ENCODE peak calls at places on chromosomes 16 and 17, in seven cellular contexts. K, N, A, L, R, G and H are unnamed samples.
A peak's percentile ranks its signal among the peaks of the same experiment; 100 is the strongest.

GRCh38 chr16:84367297-84367680 is 1.0 kb upstream of the ATP2C2 start:
- DNase-seq in L (no peak), N (no peak), R (no peak), G (no peak), A (no peak), K (no peak), H (no peak)

GRCh38 chr17:43814714-43815113 is 18.2 kb downstream of the MPP3 start:
- DNase-seq in L (no peak), N (peak; percentile 67), G (no peak), R (no peak), K (no peak), A (no peak), H (no peak)

GRCh38 chr17:37182786-37183185 is 193.0 kb upstream of the C17orf78 start:
- DNase-seq in G (no peak), L (no peak), A (no peak), K (no peak), R (no peak), N (peak; percentile 4), H (no peak)

GRCh38 chr17:20948984-20949777 is 93.6 kb downstream of the USP22 start:
- DNase-seq in K (no peak), N (no peak), R (no peak), L (no peak), G (no peak), A (no peak), H (no peak)

GRCh38 chr17:50169121-50169764 is 3.4 kb downstream of the SGCA start:
- DNase-seq in L (peak; percentile 94), N (peak; percentile 68), G (peak; percentile 72), K (no peak), A (no peak), R (peak; percentile 70), H (no peak)

GRCh38 chr17:71252446-71252845 is 868.4 kb upstream of the SOX9 start:
- DNase-seq in K (no peak), G (no peak), N (no peak), R (no peak), L (no peak), A (no peak), H (no peak)

GRCh38 chr16:85172465-85173071 is 60.3 kb upstream of the CIBAR2 start:
- DNase-seq in A (no peak), G (peak; percentile 87), L (peak; percentile 81), N (no peak), K (no peak), R (peak; percentile 60), H (peak; percentile 45)

GRCh38 chr16:83574388-83574787 is 233.4 kb upstream of the HSBP1 start:
- DNase-seq in K (no peak), N (peak; percentile 95), R (no peak), L (no peak), A (no peak), G (no peak), H (no peak)

GRCh38 chr17:36743130-36743529 is 141.7 kb downstream of the MRM1 start:
- DNase-seq in L (no peak), R (no peak), K (no peak), N (no peak), G (no peak), A (no peak), H (no peak)

GRCh38 chr17:80067393-80067986 is 31.0 kb downstream of the CCDC40 start:
- DNase-seq in K (no peak), N (no peak), G (no peak), L (no peak), R (no peak), A (no peak), H (no peak)

GRCh38 chr17:82939213-82940030 is 99.6 kb upstream of the ZNF750 start:
- DNase-seq in A (no peak), G (no peak), K (peak; percentile 17), N (no peak), L (no peak), R (no peak), H (no peak)

GRCh38 chr16:69754469-69755310 is at the start of gene NOB1:
- DNase-seq in G (peak; percentile 96), A (peak; percentile 95), K (peak; percentile 72), N (peak; percentile 95), R (peak; percentile 95), L (peak; percentile 98), H (peak; percentile 39)

GRCh38 chr16:89114159-89114981 is 20.7 kb downstream of the ACSF3 start:
- DNase-seq in K (no peak), R (no peak), A (no peak), L (no peak), N (no peak), G (no peak), H (no peak)

GRCh38 chr17:17819561-17819995 is 17.2 kb downstream of the SREBF1 start:
- DNase-seq in N (peak; percentile 89), G (no peak), R (no peak), L (no peak), A (peak; percentile 68), K (peak; percentile 52), H (no peak)

GRCh38 chr16:3674513-3675295 is 20.2 kb downstream of the DNASE1 start:
- DNase-seq in N (no peak), K (no peak), L (no peak), R (no peak), A (no peak), G (no peak), H (no peak)

GRCh38 chr16:57091200-57091989 is 988 bp upstream of the CPNE2 start:
- DNase-seq in G (peak; percentile 69), A (peak; percentile 63), K (peak; percentile 34), R (no peak), L (peak; percentile 69), N (peak; percentile 47), H (no peak)

GRCh38 chr17:30550512-30551273 is 73.5 kb downstream of the GOSR1 start:
- DNase-seq in G (no peak), A (no peak), R (peak; percentile 48), L (no peak), N (peak; percentile 42), K (no peak), H (no peak)

GRCh38 chr16:28821874-28822519 is 802 bp upstream of the ATXN2L start:
- DNase-seq in L (no peak), N (no peak), R (no peak), K (no peak), A (no peak), G (peak; percentile 26), H (no peak)